ENCODE peak calls at places on chromosomes 5 and 9, in seven cellular contexts. P is endothelial cell of umbilical vein, T is tibial nerve, N is A549, F is breast epithelium, O is heart left ventricle, G is IMR-90. Q is an unnamed sample.
A peak's percentile ranks its signal among the peaks of the same experiment; 100 is the strongest.

GRCh38 chr9:89956907-89957306 is 352.1 kb downstream of the GADD45G start:
- DNase-seq in F (no peak), O (no peak), P (no peak), G (no peak), N (no peak), T (no peak), Q (no peak)

GRCh38 chr5:116271432-116271831 is 186.6 kb downstream of the COMMD10 start:
- DNase-seq in N (no peak), G (peak; percentile 82), F (no peak), O (no peak), P (no peak), T (no peak), Q (no peak)

GRCh38 chr9:91040371-91041215 is 239.0 kb downstream of the SYK start:
- DNase-seq in O (no peak), G (peak; percentile 57), F (no peak), N (no peak), P (no peak), T (no peak), Q (no peak)

GRCh38 chr9:87324613-87325194 is 173.0 kb upstream of the DAPK1 start:
- DNase-seq in O (no peak), T (no peak), F (no peak), G (peak; percentile 68), N (peak; percentile 49), P (peak; percentile 60), Q (no peak)

GRCh38 chr5:108727154-108727638 is 20.5 kb upstream of the FER start:
- DNase-seq in O (peak; percentile 33), G (peak; percentile 24), P (no peak), F (no peak), T (no peak), N (no peak), Q (no peak)

GRCh38 chr5:96434201-96434645 is 1.2 kb upstream of the PCSK1 start:
- DNase-seq in F (no peak), T (no peak), P (peak; percentile 75), O (peak; percentile 67), N (peak; percentile 47), G (peak; percentile 74), Q (no peak)

GRCh38 chr5:141785135-141785534 is 93.1 kb downstream of the PCDH1 start:
- DNase-seq in F (no peak), T (no peak), P (no peak), N (no peak), O (no peak), G (no peak), Q (peak; percentile 26)

GRCh38 chr9:96160168-96160567 is 141.8 kb downstream of the HSD17B3 start:
- DNase-seq in T (no peak), P (no peak), O (no peak), F (no peak), G (no peak), N (no peak), Q (no peak)

GRCh38 chr5:130715541-130715940 is 449.5 kb downstream of the HINT1 start:
- DNase-seq in O (no peak), F (no peak), T (no peak), N (no peak), G (no peak), P (no peak), Q (no peak)

GRCh38 chr5:109654455-109654854 is 35.3 kb upstream of the MAN2A1 start:
- DNase-seq in F (no peak), P (no peak), G (no peak), T (no peak), O (no peak), N (no peak), Q (peak; percentile 28)

GRCh38 chr5:143659614-143660238 is 152.2 kb upstream of the HMHB1 start:
- DNase-seq in T (no peak), O (no peak), F (no peak), P (no peak), G (no peak), N (peak; percentile 90), Q (no peak)

GRCh38 chr5:66848749-66849641 is 252.8 kb downstream of the MAST4 start:
- DNase-seq in G (peak; percentile 79), O (no peak), T (no peak), N (no peak), F (no peak), P (peak; percentile 92), Q (no peak)

GRCh38 chr9:71758785-71759184 is 9.5 kb downstream of the CEMIP2 start:
- DNase-seq in N (peak; percentile 65), O (no peak), T (no peak), G (peak; percentile 50), F (no peak), P (peak; percentile 82), Q (no peak)

GRCh38 chr5:52961238-52961637 is 27.9 kb upstream of the ITGA2 start:
- DNase-seq in T (no peak), P (no peak), N (no peak), G (no peak), O (no peak), F (no peak), Q (no peak)

GRCh38 chr5:125142439-125142838 is 396.0 kb upstream of the ZNF608 start:
- DNase-seq in F (no peak), T (no peak), G (peak; percentile 42), O (no peak), P (peak; percentile 50), N (no peak), Q (no peak)

GRCh38 chr5:148966348-148966747 is 96.5 kb downstream of the SH3TC2 start:
- DNase-seq in G (no peak), T (no peak), P (no peak), F (no peak), O (no peak), N (no peak), Q (peak; percentile 88)

GRCh38 chr9:127132921-127133647 is 10.6 kb upstream of the ANGPTL2 start:
- DNase-seq in N (peak; percentile 24), P (no peak), T (no peak), F (no peak), O (no peak), G (peak; percentile 75), Q (peak; percentile 67)

GRCh38 chr5:107533946-107534876 is 136.5 kb downstream of the EFNA5 start:
- DNase-seq in F (no peak), N (no peak), O (no peak), P (no peak), G (no peak), T (no peak), Q (no peak)

GRCh38 chr9:118306773-118307172 is 602.6 kb downstream of the TLR4 start:
- DNase-seq in G (no peak), P (no peak), N (no peak), F (no peak), T (no peak), O (no peak), Q (no peak)

GRCh38 chr5:56302027-56302426 is 68.9 kb upstream of the ANKRD55 start:
- DNase-seq in T (no peak), N (no peak), P (peak; percentile 38), O (no peak), F (no peak), G (peak; percentile 58), Q (no peak)

GRCh38 chr5:60538955-60539866 is 160.8 kb downstream of the DEPDC1B start:
- DNase-seq in T (no peak), P (peak; percentile 7), G (peak; percentile 5), F (no peak), O (no peak), N (peak; percentile 13), Q (no peak)

GRCh38 chr5:60533789-60534188 is 166.2 kb downstream of the DEPDC1B start:
- DNase-seq in G (no peak), N (no peak), O (no peak), F (no peak), P (no peak), T (no peak), Q (no peak)

GRCh38 chr5:60540855-60541805 is 158.8 kb downstream of the DEPDC1B start:
- DNase-seq in T (no peak), N (no peak), O (no peak), P (no peak), F (no peak), G (peak; percentile 53), Q (no peak)

DNA sequence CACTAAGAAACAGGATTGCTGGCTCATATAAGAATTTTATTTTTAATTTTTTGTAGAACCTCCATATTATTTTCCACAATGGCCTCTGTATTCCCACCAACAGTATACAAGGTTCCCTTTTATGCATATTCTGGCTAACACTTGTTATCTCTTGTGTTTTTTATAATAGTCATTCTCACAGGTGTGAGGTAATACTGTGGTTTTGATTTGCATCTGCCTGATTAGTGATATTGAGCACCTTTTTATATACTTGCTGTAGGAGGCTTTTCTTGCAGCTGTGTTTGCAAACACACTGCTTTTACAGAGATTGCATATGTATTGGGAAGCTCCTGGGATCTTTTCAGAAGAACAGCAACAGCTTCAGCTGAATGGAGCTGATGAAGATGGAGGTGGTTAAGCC is 164.8 kb downstream of the DEPDC1B start:
- DNase-seq in T (no peak), P (no peak), F (no peak), N (no peak), O (no peak), G (no peak), Q (no peak)
- H3K4me3 ChIP-seq in T (no peak overlapping the region), P (no peak overlapping the region), F (no peak overlapping the region), N (no peak overlapping the region), O (no peak overlapping the region), G (no peak overlapping the region), Q (no peak overlapping the region)

GRCh38 chr5:84438456-84438855 is 53.8 kb upstream of the EDIL3 start:
- DNase-seq in F (no peak), G (peak; percentile 2), N (no peak), P (no peak), O (no peak), T (no peak), Q (no peak)
- TF ChIP-seq POLR2A in F (no peak), G (no peak), N (no peak), P (no peak), O (no peak), T (no peak), Q (no peak)

DNA sequence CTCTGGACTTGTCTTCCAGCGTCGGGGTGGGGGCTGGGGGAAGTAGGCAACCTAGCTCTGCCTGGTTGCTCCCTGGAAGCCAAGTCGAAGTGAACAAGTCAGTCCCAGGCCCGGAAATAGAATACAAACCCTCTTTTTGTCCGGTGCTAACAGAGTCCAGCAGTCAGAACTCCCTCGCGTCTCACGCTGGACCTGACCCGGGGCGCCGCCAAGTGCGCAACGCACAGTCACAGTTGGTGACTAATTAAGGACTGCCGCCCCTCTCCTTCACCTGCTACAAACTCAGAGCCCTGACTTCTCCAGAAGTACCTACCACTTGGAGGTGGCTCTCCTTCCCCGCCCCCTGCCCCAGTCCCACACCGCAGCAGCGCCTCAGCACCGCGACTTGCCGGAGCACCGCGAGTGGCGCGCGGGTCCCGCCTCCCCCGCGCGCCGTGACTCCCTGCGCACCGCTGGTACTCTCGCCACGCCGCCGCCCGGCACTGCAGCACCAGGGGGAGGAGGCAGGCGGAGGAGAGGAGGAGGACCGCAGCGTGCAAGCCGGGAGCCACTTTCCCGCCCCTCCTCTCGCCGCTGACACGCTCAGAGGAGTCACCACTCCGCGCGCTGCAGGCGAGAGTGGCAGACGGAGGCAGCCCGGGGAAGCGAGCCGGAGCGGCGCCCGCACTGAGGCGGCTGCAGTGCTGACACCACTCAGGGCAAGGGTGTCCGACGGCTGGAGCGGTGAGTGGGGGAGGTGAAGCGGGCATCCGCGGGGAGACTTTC is at the start of gene SV2C:
- DNase-seq in N (peak; percentile 16), P (no peak), G (no peak), O (no peak), F (no peak), T (no peak), Q (no peak)
- H3K4me3 ChIP-seq in N (peak within 1 kb of the TSS; percentile 34), P (no peak within 1 kb of the TSS), G (no peak within 1 kb of the TSS), O (peak within 1 kb of the TSS; percentile 30), F (peak within 1 kb of the TSS; percentile 11), T (peak within 1 kb of the TSS; percentile 5), Q (peak within 1 kb of the TSS; percentile 43)

DNA sequence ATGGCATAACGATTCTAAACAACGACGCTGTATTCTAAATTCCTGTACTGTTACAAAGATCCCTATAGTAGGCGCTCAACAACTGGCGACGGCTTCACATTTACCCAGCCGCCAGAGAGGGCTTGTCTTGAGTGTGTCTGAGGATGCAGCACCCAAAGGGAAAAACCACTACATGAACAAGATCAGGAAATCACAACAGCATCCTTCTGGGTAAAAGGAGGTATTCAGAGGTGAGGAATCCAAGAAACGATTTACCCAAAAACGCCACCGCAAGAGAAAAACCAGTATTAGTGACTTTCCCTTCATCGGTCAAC is 711 bp downstream of the TTC33 start:
- DNase-seq in O (peak; percentile 73), F (no peak), P (peak; percentile 83), N (peak; percentile 84), G (peak; percentile 81), T (peak; percentile 55), Q (no peak)
- TF ChIP-seq POLR2A in O (no peak), F (no peak), P (peak; percentile 47), N (no peak), G (peak; percentile 65), T (peak; percentile 27), Q (no peak)